ENCODE peak calls at places on chromosomes 4 and X, in ten cellular contexts. One of them, this sample, is unnamed.

GRCh38 chr4:180557348-180557747 is 1685.9 kb upstream of the TENM3 start:
- DNase-seq in HCT116: peak; percentile 15
- DNase-seq in GM10248: peak; percentile 22
- DNase-seq in right lobe of liver: no peak
- DNase-seq in cardiac fibroblast: no peak
- DNase-seq in stomach: no peak
- DNase-seq in HFFc6: no peak
- DNase-seq in mammary epithelial cell: no peak
- DNase-seq in fibroblast of the aortic adventitia: no peak
- DNase-seq in WERI-Rb-1: no peak
- DNase-seq in this sample: no peak

GRCh38 chr4:174263445-174263736 is 20.1 kb downstream of the FBXO8 start:
- DNase-seq in WERI-Rb-1: no peak
- DNase-seq in HCT116: no peak
- DNase-seq in HFFc6: no peak
- DNase-seq in mammary epithelial cell: no peak
- DNase-seq in fibroblast of the aortic adventitia: no peak
- DNase-seq in GM10248: no peak
- DNase-seq in right lobe of liver: no peak
- DNase-seq in cardiac fibroblast: no peak
- DNase-seq in stomach: no peak
- DNase-seq in this sample: no peak

GRCh38 chr4:12583286-12583685 is 900.9 kb downstream of the RAB28 start:
- DNase-seq in WERI-Rb-1: no peak
- DNase-seq in HFFc6: no peak
- DNase-seq in fibroblast of the aortic adventitia: peak; percentile 35
- DNase-seq in cardiac fibroblast: peak; percentile 69
- DNase-seq in mammary epithelial cell: no peak
- DNase-seq in GM10248: no peak
- DNase-seq in stomach: no peak
- DNase-seq in right lobe of liver: no peak
- DNase-seq in HCT116: no peak
- DNase-seq in this sample: no peak

GRCh38 chr4:122617597-122618593 is 3.0 kb downstream of the IL21 start:
- DNase-seq in mammary epithelial cell: no peak
- DNase-seq in HCT116: no peak
- DNase-seq in stomach: no peak
- DNase-seq in HFFc6: no peak
- DNase-seq in WERI-Rb-1: no peak
- DNase-seq in GM10248: no peak
- DNase-seq in fibroblast of the aortic adventitia: peak; percentile 9
- DNase-seq in cardiac fibroblast: peak; percentile 32
- DNase-seq in right lobe of liver: no peak
- DNase-seq in this sample: no peak

GRCh38 chrX:119147486-119147885 is 19.9 kb upstream of the KIAA1210 start:
- DNase-seq in HCT116: no peak
- DNase-seq in WERI-Rb-1: no peak
- DNase-seq in mammary epithelial cell: no peak
- DNase-seq in GM10248: no peak
- DNase-seq in stomach: no peak
- DNase-seq in cardiac fibroblast: no peak
- DNase-seq in HFFc6: no peak
- DNase-seq in right lobe of liver: peak; percentile 64
- DNase-seq in fibroblast of the aortic adventitia: no peak
- DNase-seq in this sample: no peak

GRCh38 chrX:152878976-152879755 is 18.7 kb upstream of the ZNF185 start:
- DNase-seq in HFFc6: no peak
- DNase-seq in fibroblast of the aortic adventitia: no peak
- DNase-seq in HCT116: no peak
- DNase-seq in right lobe of liver: no peak
- DNase-seq in cardiac fibroblast: no peak
- DNase-seq in WERI-Rb-1: no peak
- DNase-seq in GM10248: no peak
- DNase-seq in mammary epithelial cell: peak; percentile 87
- DNase-seq in stomach: no peak
- DNase-seq in this sample: no peak

GRCh38 chr4:114659386-114660008 is 60.9 kb downstream of the UGT8 start:
- DNase-seq in GM10248: peak; percentile 53
- DNase-seq in mammary epithelial cell: peak; percentile 54
- DNase-seq in HFFc6: peak; percentile 57
- DNase-seq in cardiac fibroblast: peak; percentile 78
- DNase-seq in right lobe of liver: peak; percentile 59
- DNase-seq in WERI-Rb-1: peak; percentile 82
- DNase-seq in stomach: peak; percentile 67
- DNase-seq in HCT116: peak; percentile 73
- DNase-seq in fibroblast of the aortic adventitia: peak; percentile 74
- DNase-seq in this sample: peak; percentile 58

GRCh38 chrX:1902901-1903379 is 288.1 kb downstream of the ASMT start:
- DNase-seq in cardiac fibroblast: no peak
- DNase-seq in mammary epithelial cell: no peak
- DNase-seq in right lobe of liver: no peak
- DNase-seq in stomach: no peak
- DNase-seq in GM10248: no peak
- DNase-seq in WERI-Rb-1: peak; percentile 70
- DNase-seq in fibroblast of the aortic adventitia: no peak
- DNase-seq in HFFc6: no peak
- DNase-seq in HCT116: no peak
- DNase-seq in this sample: no peak

GRCh38 chrX:13028871-13029336 is 15.5 kb downstream of the FAM9C start:
- DNase-seq in GM10248: no peak
- DNase-seq in HCT116: no peak
- DNase-seq in mammary epithelial cell: peak; percentile 70
- DNase-seq in cardiac fibroblast: peak; percentile 15
- DNase-seq in WERI-Rb-1: no peak
- DNase-seq in right lobe of liver: no peak
- DNase-seq in HFFc6: peak; percentile 21
- DNase-seq in stomach: no peak
- DNase-seq in fibroblast of the aortic adventitia: no peak
- DNase-seq in this sample: no peak

GRCh38 chrX:1395646-1396216 is 3.8 kb upstream of the SLC25A6 start:
- DNase-seq in HFFc6: no peak
- DNase-seq in right lobe of liver: no peak
- DNase-seq in HCT116: no peak
- DNase-seq in cardiac fibroblast: no peak
- DNase-seq in fibroblast of the aortic adventitia: no peak
- DNase-seq in WERI-Rb-1: no peak
- DNase-seq in GM10248: no peak
- DNase-seq in mammary epithelial cell: no peak
- DNase-seq in stomach: no peak
- DNase-seq in this sample: no peak

GRCh38 chrX:49230500-49231232 is 2.5 kb downstream of the CACNA1F start:
- DNase-seq in GM10248: peak; percentile 78
- DNase-seq in mammary epithelial cell: no peak
- DNase-seq in HFFc6: no peak
- DNase-seq in right lobe of liver: peak; percentile 52
- DNase-seq in HCT116: no peak
- DNase-seq in cardiac fibroblast: no peak
- DNase-seq in WERI-Rb-1: no peak
- DNase-seq in stomach: peak; percentile 79
- DNase-seq in fibroblast of the aortic adventitia: no peak
- DNase-seq in this sample: peak; percentile 56

GRCh38 chr4:40916880-40917279 is 167.1 kb downstream of the NSUN7 start:
- DNase-seq in fibroblast of the aortic adventitia: no peak
- DNase-seq in stomach: peak; percentile 42
- DNase-seq in WERI-Rb-1: peak; percentile 83
- DNase-seq in GM10248: peak; percentile 63
- DNase-seq in HFFc6: no peak
- DNase-seq in mammary epithelial cell: no peak
- DNase-seq in cardiac fibroblast: peak; percentile 52
- DNase-seq in HCT116: peak; percentile 37
- DNase-seq in right lobe of liver: no peak
- DNase-seq in this sample: peak; percentile 36

GRCh38 chr4:77613267-77613666 is 7.6 kb downstream of the CXCL13 start:
- DNase-seq in WERI-Rb-1: no peak
- DNase-seq in right lobe of liver: no peak
- DNase-seq in HCT116: no peak
- DNase-seq in cardiac fibroblast: peak; percentile 37
- DNase-seq in mammary epithelial cell: no peak
- DNase-seq in fibroblast of the aortic adventitia: no peak
- DNase-seq in HFFc6: no peak
- DNase-seq in stomach: no peak
- DNase-seq in GM10248: no peak
- DNase-seq in this sample: no peak

GRCh38 chr4:80016506-80016905 is 56.5 kb downstream of the ANTXR2 start:
- DNase-seq in HFFc6: peak; percentile 25
- DNase-seq in cardiac fibroblast: peak; percentile 23
- DNase-seq in HCT116: no peak
- DNase-seq in stomach: no peak
- DNase-seq in WERI-Rb-1: no peak
- DNase-seq in mammary epithelial cell: no peak
- DNase-seq in fibroblast of the aortic adventitia: no peak
- DNase-seq in GM10248: no peak
- DNase-seq in right lobe of liver: no peak
- DNase-seq in this sample: no peak

GRCh38 chrX:149185087-149185486 is 320.0 kb downstream of the IDS start:
- DNase-seq in cardiac fibroblast: peak; percentile 42
- DNase-seq in HCT116: no peak
- DNase-seq in stomach: no peak
- DNase-seq in mammary epithelial cell: peak; percentile 1
- DNase-seq in GM10248: no peak
- DNase-seq in right lobe of liver: no peak
- DNase-seq in fibroblast of the aortic adventitia: no peak
- DNase-seq in WERI-Rb-1: no peak
- DNase-seq in HFFc6: no peak
- DNase-seq in this sample: no peak

GRCh38 chr4:141891260-141892120 is 255.1 kb downstream of the IL15 start:
- DNase-seq in cardiac fibroblast: no peak
- DNase-seq in WERI-Rb-1: no peak
- DNase-seq in stomach: no peak
- DNase-seq in GM10248: no peak
- DNase-seq in mammary epithelial cell: no peak
- DNase-seq in HCT116: no peak
- DNase-seq in right lobe of liver: no peak
- DNase-seq in fibroblast of the aortic adventitia: no peak
- DNase-seq in HFFc6: no peak
- DNase-seq in this sample: no peak

GRCh38 chr4:140884431-140885058 is 128.4 kb upstream of the TBC1D9 start:
- DNase-seq in right lobe of liver: peak; percentile 50
- DNase-seq in GM10248: peak; percentile 70
- DNase-seq in stomach: peak; percentile 29
- DNase-seq in WERI-Rb-1: peak; percentile 73
- DNase-seq in HFFc6: peak; percentile 69
- DNase-seq in fibroblast of the aortic adventitia: peak; percentile 86
- DNase-seq in mammary epithelial cell: peak; percentile 46
- DNase-seq in HCT116: peak; percentile 71
- DNase-seq in cardiac fibroblast: peak; percentile 86
- DNase-seq in this sample: peak; percentile 44
- TF ChIP-seq CTCF in right lobe of liver: peak; percentile 66
- TF ChIP-seq CTCF in GM10248: peak; percentile 64
- TF ChIP-seq CTCF in stomach: peak; percentile 40
- TF ChIP-seq CTCF in WERI-Rb-1: peak; percentile 95
- TF ChIP-seq CTCF in HFFc6: peak; percentile 81
- TF ChIP-seq CTCF in fibroblast of the aortic adventitia: peak; percentile 78
- TF ChIP-seq CTCF in mammary epithelial cell: peak; percentile 87
- TF ChIP-seq CTCF in HCT116: peak; percentile 72
- TF ChIP-seq CTCF in cardiac fibroblast: peak; percentile 70
- TF ChIP-seq CTCF in this sample: peak; percentile 53

GRCh38 chr4:146510942-146511341 is 10.8 kb downstream of the SLC10A7 start:
- DNase-seq in GM10248: no peak
- DNase-seq in HFFc6: no peak
- DNase-seq in mammary epithelial cell: no peak
- DNase-seq in WERI-Rb-1: no peak
- DNase-seq in stomach: no peak
- DNase-seq in HCT116: no peak
- DNase-seq in right lobe of liver: no peak
- DNase-seq in cardiac fibroblast: no peak
- DNase-seq in fibroblast of the aortic adventitia: no peak
- DNase-seq in this sample: no peak
- TF ChIP-seq CTCF in GM10248: no peak
- TF ChIP-seq CTCF in HFFc6: peak; percentile 39
- TF ChIP-seq CTCF in mammary epithelial cell: no peak
- TF ChIP-seq CTCF in WERI-Rb-1: no peak
- TF ChIP-seq CTCF in stomach: no peak
- TF ChIP-seq CTCF in HCT116: no peak
- TF ChIP-seq CTCF in right lobe of liver: no peak
- TF ChIP-seq CTCF in cardiac fibroblast: no peak
- TF ChIP-seq CTCF in fibroblast of the aortic adventitia: peak; percentile 21
- TF ChIP-seq CTCF in this sample: peak; percentile 11

GRCh38 chr4:92303621-92304027 is at the start of gene GRID2:
- DNase-seq in HCT116: peak; percentile 7
- DNase-seq in right lobe of liver: no peak
- DNase-seq in cardiac fibroblast: peak; percentile 2
- DNase-seq in GM10248: no peak
- DNase-seq in WERI-Rb-1: peak; percentile 54
- DNase-seq in HFFc6: no peak
- DNase-seq in mammary epithelial cell: peak; percentile 1
- DNase-seq in fibroblast of the aortic adventitia: peak; percentile 8
- DNase-seq in stomach: no peak
- DNase-seq in this sample: peak; percentile 70
- TF ChIP-seq CTCF in HCT116: no peak
- TF ChIP-seq CTCF in right lobe of liver: no peak
- TF ChIP-seq CTCF in cardiac fibroblast: no peak
- TF ChIP-seq CTCF in GM10248: no peak
- TF ChIP-seq CTCF in WERI-Rb-1: peak; percentile 25
- TF ChIP-seq CTCF in HFFc6: no peak
- TF ChIP-seq CTCF in mammary epithelial cell: no peak
- TF ChIP-seq CTCF in fibroblast of the aortic adventitia: peak; percentile 18
- TF ChIP-seq CTCF in stomach: no peak
- TF ChIP-seq CTCF in this sample: no peak

DNA sequence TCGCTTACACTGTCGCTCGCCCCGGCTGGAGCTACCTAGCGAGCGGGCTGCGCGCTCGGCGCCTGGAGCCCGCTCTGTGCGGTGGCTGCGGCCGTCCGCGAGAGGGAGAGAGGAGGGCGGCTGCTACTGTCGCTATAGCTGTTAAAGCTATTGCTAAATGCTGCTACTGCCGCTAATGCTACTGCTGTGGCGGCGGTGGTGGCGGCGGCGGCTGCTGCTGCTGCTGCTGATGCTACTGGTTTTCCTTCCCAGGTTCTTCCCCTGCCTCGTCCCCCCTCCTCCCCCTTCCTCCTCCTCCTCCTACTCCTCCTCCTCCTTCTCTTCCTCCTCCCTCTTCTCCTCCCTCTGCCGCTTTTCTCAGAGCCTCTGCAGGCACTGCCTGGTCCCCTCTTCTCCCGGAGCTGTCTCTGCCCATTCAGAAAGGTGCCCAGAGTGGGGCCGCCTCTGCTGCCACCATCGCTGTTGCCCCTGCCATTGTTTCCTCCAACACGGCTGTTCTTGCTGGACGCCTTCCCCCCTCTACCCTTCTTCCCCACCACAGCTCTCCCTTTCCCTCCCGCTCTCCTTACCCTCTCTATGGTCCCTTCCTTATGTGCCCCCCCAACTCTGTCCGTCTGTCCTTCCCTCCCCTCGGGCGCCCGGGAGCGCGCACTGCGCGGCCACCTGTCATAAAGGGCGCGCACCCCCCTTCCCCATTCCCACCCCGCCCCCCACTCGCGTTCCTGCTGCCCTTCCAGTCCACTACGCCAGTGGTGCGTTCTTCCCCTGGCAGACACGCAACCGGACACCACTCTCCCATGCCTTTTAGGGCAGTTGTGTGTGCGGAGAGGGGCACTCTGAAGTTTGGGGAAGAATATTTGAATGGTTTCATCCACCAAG is at the start of gene NEXMIF:
- DNase-seq in HCT116: no peak
- DNase-seq in GM10248: peak; percentile 45
- DNase-seq in mammary epithelial cell: no peak
- DNase-seq in cardiac fibroblast: peak; percentile 13
- DNase-seq in WERI-Rb-1: peak; percentile 30
- DNase-seq in right lobe of liver: no peak
- DNase-seq in HFFc6: no peak
- DNase-seq in fibroblast of the aortic adventitia: no peak
- DNase-seq in stomach: peak; percentile 48
- DNase-seq in this sample: peak; percentile 61
- TF ChIP-seq CTCF in HCT116: no peak
- TF ChIP-seq CTCF in GM10248: no peak
- TF ChIP-seq CTCF in mammary epithelial cell: peak; percentile 22
- TF ChIP-seq CTCF in cardiac fibroblast: peak; percentile 14
- TF ChIP-seq CTCF in WERI-Rb-1: no peak
- TF ChIP-seq CTCF in right lobe of liver: peak; percentile 7
- TF ChIP-seq CTCF in HFFc6: no peak
- TF ChIP-seq CTCF in fibroblast of the aortic adventitia: peak; percentile 12
- TF ChIP-seq CTCF in stomach: no peak
- TF ChIP-seq CTCF in this sample: no peak

This sample was measured in nephron progenitor cell.